ENCODE peak calls at places on chromosomes 12 and 14, in nine cellular contexts. Y, U, H, Q, I, F, V, L and S are unnamed samples.
A peak's percentile ranks its signal among the peaks of the same experiment; 100 is the strongest.

GRCh38 chr12:4985820-4986219 is 57.9 kb upstream of the KCNA5 start:
- ATAC-seq in L (no peak), H (no peak), Y (no peak), Q (no peak), I (no peak), F (no peak), V (no peak), U (no peak), S (no peak)

GRCh38 chr12:51971679-51972423 is 20.4 kb downstream of the ACVR1B start:
- ATAC-seq in Q (no peak), F (no peak), V (peak; percentile 22), H (no peak), U (no peak), L (no peak), Y (no peak), I (no peak), S (no peak)

GRCh38 chr14:66196670-66197069 is 289.5 kb upstream of the CCDC196 start:
- ATAC-seq in V (no peak), Q (no peak), F (no peak), L (no peak), I (no peak), H (no peak), Y (no peak), U (no peak), S (no peak)

GRCh38 chr12:127054531-127054930 is 1212.4 kb upstream of the TMEM132C start:
- ATAC-seq in F (no peak), Y (no peak), I (no peak), Q (no peak), U (no peak), V (no peak), L (no peak), H (no peak), S (no peak)

GRCh38 chr14:32110200-32110896 is 33.2 kb downstream of the ARHGAP5 start:
- ATAC-seq in H (no peak), Q (no peak), V (no peak), I (no peak), F (no peak), U (no peak), Y (no peak), L (no peak), S (no peak)

GRCh38 chr12:92378682-92379479 is 233.2 kb upstream of the BTG1 start:
- ATAC-seq in L (no peak), U (no peak), H (peak; percentile 89), I (no peak), V (no peak), Y (no peak), Q (no peak), F (no peak), S (no peak)

GRCh38 chr14:59688224-59689170 is 111.9 kb upstream of the CCDC175 start:
- ATAC-seq in I (peak; percentile 87), Q (peak; percentile 96), V (peak; percentile 90), L (peak; percentile 88), Y (no peak), F (peak; percentile 83), H (peak; percentile 70), U (peak; percentile 62), S (peak; percentile 72)

GRCh38 chr12:100422646-100423045 is 51.0 kb upstream of the NR1H4 start:
- ATAC-seq in L (no peak), U (no peak), V (no peak), H (no peak), F (no peak), Q (no peak), Y (no peak), I (no peak), S (no peak)

GRCh38 chr12:107364875-107365518 is 271.6 kb upstream of the CRY1 start:
- ATAC-seq in F (no peak), Y (no peak), I (no peak), V (no peak), Q (no peak), L (no peak), U (no peak), H (no peak), S (no peak)

GRCh38 chr12:57157588-57158173 is 10.3 kb upstream of the LRP1-AS start:
- ATAC-seq in H (no peak), L (no peak), U (no peak), I (peak; percentile 48), Q (no peak), F (no peak), V (no peak), Y (no peak), S (no peak)

GRCh38 chr12:43742106-43742505 is 16.5 kb downstream of the PUS7L start:
- ATAC-seq in F (no peak), I (no peak), Q (no peak), Y (no peak), L (no peak), V (no peak), H (no peak), U (no peak), S (no peak)

GRCh38 chr12:130827432-130827831 is 11.6 kb downstream of the STX2 start:
- ATAC-seq in Y (no peak), Q (no peak), V (no peak), U (no peak), F (no peak), H (no peak), L (no peak), I (no peak), S (peak; percentile 57)

GRCh38 chr12:130831246-130831645 is 7.8 kb downstream of the STX2 start:
- ATAC-seq in H (no peak), I (no peak), U (no peak), Y (no peak), L (no peak), V (no peak), F (no peak), Q (no peak), S (no peak)

GRCh38 chr12:130828895-130829294 is 10.2 kb downstream of the STX2 start:
- ATAC-seq in I (no peak), F (no peak), V (no peak), U (no peak), H (no peak), Q (no peak), Y (no peak), L (no peak), S (no peak)

GRCh38 chr12:130830246-130830551 is 8.9 kb downstream of the STX2 start:
- ATAC-seq in Y (no peak), I (no peak), Q (no peak), U (no peak), H (no peak), F (no peak), L (no peak), V (no peak), S (no peak)

GRCh38 chr12:130829391-130830245 is 9.4 kb downstream of the STX2 start:
- ATAC-seq in Q (no peak), F (no peak), L (no peak), I (no peak), V (no peak), U (no peak), Y (no peak), H (no peak), S (no peak)
- H3K27me3 ChIP-seq in Q (no peaks in the 10 kb centered on the region), F (no peaks in the 10 kb centered on the region), L (no peaks in the 10 kb centered on the region), I (no peaks in the 10 kb centered on the region), V (no peaks in the 10 kb centered on the region), U (no peaks in the 10 kb centered on the region), Y (no peaks in the 10 kb centered on the region), H (no peaks in the 10 kb centered on the region), S (no peaks in the 10 kb centered on the region)

DNA sequence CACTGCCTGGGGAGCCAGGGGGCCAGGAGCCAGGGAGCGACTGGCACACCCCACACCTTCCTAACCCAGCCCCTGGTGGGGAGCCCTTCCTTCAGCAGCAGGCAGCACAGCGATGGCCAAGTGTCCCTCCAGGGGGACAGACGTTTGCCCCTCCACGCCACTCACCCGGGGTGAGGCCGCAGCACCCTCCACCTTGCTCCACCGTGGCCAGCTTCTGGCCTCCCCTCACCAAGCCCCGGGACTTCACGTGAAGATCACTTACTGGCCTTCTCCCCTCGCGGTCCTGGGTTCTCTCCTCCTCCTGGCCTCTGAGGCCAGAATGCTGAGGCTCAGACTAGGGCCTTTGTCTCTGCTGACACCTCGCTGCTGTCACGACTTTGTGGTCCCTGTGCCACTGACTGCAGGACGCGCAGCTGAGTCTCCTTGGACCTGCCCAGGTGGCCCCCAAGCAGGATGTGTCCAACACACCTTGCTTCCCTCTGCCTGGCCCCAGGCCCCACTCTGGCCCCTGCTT is 3.5 kb upstream of the ASPG start:
- ATAC-seq in U (no peak), Y (no peak), H (no peak), F (no peak), V (no peak), Q (no peak), L (no peak), I (no peak), S (no peak)
- H3K4me1 ChIP-seq in U (no peaks in the 10 kb centered on the region), Y (peaks cover 9% of the 10 kb centered on the region), H (peaks cover 3% of the 10 kb centered on the region), F (peaks cover 3% of the 10 kb centered on the region), V (no peaks in the 10 kb centered on the region), Q (no peaks in the 10 kb centered on the region), L (no peaks in the 10 kb centered on the region), I (peaks cover 14% of the 10 kb centered on the region), S (no peaks in the 10 kb centered on the region)

DNA sequence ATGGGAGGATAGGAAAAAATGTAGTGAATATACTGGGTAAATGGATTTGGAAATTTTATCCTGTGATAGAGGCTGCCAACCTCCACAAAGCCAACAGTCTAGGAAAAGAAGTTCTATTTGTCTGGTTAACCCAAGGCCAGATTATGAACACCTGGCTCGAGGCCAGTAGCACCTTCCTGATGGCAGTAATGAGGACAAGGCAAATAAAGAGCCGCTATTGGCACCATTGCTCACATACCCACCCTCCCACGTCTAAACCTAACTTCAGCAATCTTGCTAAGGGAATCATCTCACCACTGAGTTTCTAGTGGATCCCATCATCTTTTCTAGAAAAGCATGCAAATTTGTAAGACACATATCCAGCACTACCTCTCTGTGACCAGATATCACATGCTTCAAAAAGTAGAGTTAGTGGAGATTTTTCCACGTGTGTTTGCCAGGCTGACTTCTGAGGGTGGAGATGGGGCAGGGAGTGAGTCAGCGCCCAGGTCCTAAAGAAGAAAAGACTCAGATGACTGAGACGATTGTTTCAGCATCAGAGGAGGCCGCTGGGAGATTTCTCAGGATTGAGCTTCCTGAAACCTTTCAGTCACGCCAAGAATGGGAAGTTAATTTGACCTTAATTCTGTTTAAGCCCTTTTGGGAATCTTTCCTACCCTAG is 362.9 kb downstream of the EMP1 start:
- ATAC-seq in L (no peak), Y (peak; percentile 63), Q (no peak), H (no peak), U (no peak), F (no peak), I (no peak), V (peak; percentile 77), S (no peak)
- H3K27me3 ChIP-seq in L (no peaks in the 10 kb centered on the region), Y (no peaks in the 10 kb centered on the region), Q (peaks cover 3% of the 10 kb centered on the region), H (no peaks in the 10 kb centered on the region), U (no peaks in the 10 kb centered on the region), F (no peaks in the 10 kb centered on the region), I (no peaks in the 10 kb centered on the region), V (no peaks in the 10 kb centered on the region), S (no peaks in the 10 kb centered on the region)

DNA sequence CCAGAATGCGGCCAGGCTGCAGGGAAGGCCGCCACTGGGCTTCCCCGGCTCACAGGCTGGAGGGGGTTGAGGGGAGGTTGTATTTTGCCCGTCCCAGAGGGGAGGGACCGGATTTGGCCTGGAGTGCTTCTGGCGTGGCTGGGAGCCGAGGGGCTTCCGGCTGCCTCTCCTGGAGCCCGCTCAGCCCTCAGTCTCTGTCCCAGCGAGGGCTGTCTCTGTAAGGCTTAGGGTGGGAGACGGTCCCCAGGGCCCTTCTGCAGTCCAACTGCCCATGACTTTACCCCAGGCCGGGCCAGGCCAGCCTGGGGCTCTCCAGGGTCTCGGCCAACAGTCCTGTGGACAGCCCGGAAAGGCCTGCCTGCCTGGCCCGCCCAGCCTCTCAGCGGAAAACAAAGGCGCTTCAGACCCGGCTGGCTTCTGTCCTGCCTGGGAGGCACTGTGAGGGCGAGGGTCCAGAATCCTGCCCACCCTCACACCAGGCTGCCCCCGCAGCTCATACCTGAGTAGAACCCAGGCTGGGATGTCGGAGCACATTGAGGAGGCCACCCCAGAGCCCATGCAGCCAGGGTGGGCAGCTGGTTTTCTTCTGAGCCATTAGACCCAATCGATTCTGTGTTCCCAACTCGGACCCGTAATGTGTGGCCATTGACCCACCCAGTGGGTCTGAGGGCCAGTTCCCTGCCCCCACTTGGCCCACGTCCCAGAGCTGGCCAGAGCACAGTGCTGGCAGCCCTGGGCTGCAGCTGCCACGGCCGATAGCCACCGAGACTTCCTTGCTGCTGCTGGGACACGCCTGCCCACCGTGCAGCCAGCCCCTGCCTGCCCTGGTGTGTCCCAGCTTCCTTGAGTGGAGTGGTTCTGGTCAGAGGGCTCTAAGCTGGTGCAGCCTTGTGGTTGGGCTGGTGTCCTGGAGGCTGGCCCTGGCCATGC is 1.6 kb downstream of the CRIP2 start:
- ATAC-seq in L (no peak), F (peak; percentile 1), Q (no peak), Y (peak; percentile 16), U (no peak), I (peak; percentile 24), H (peak; percentile 1), V (peak; percentile 69), S (peak; percentile 22)
- H3K4me1 ChIP-seq in L (peaks cover 26% of the 10 kb centered on the region), F (peaks cover 40% of the 10 kb centered on the region), Q (peaks cover 3% of the 10 kb centered on the region), Y (peaks cover 70% of the 10 kb centered on the region), U (no peaks in the 10 kb centered on the region), I (peaks cover 72% of the 10 kb centered on the region), H (peaks cover 3% of the 10 kb centered on the region), V (no peaks in the 10 kb centered on the region), S (peaks cover 55% of the 10 kb centered on the region)